ENCODE peak calls at places on chromosomes 5 and 9, in six cellular contexts. Q is hepatocyte, F is globus pallidus, A is GM12891, Y is AG09319, B is NCI-H748 treated with DMSO at 0.1 percent for 48 hours. L is an unnamed sample.

GRCh38 chr9:99296375-99296951 is 74.4 kb downstream of the SEC61B start:
- DNase-seq in Q (no peak), Y (no peak), F (peak), B (no peak), A (peak), L (peak)

GRCh38 chr9:70829591-70830265 is 291.7 kb downstream of the TRPM3 start:
- DNase-seq in Q (no peak), Y (no peak), B (no peak), F (no peak), A (no peak), L (peak)

GRCh38 chr5:178619390-178619789 is 7.5 kb downstream of the CLK4 start:
- DNase-seq in B (no peak), Q (no peak), Y (no peak), F (no peak), A (no peak), L (no peak)

GRCh38 chr5:172806897-172807672 is 27.0 kb upstream of the ERGIC1 start:
- DNase-seq in Y (no peak), F (peak), B (no peak), A (peak), Q (peak), L (peak)

GRCh38 chr5:54329731-54330709 is 19.6 kb upstream of the ARL15 start:
- DNase-seq in Q (peak), B (no peak), A (no peak), F (no peak), Y (peak), L (no peak)

GRCh38 chr5:57368010-57368409 is 114.6 kb downstream of the ACTBL2 start:
- DNase-seq in Y (no peak), Q (no peak), A (no peak), F (no peak), B (no peak), L (no peak)

GRCh38 chr5:59354811-59355210 is 538.7 kb downstream of the PDE4D start:
- DNase-seq in F (no peak), A (no peak), B (no peak), Q (no peak), Y (no peak), L (no peak)

GRCh38 chr9:69122391-69123141 is 51.5 kb upstream of the TJP2 start:
- DNase-seq in Y (no peak), Q (peak), A (peak), F (no peak), B (peak), L (peak)

GRCh38 chr9:16417101-16417500 is 453.4 kb downstream of the BNC2 start:
- DNase-seq in B (peak), A (no peak), F (no peak), Q (peak), Y (peak), L (peak)

GRCh38 chr5:161051920-161052500 is 200.0 kb upstream of the ATP10B start:
- DNase-seq in A (no peak), B (no peak), F (no peak), Q (no peak), Y (no peak), L (no peak)

GRCh38 chr9:94084314-94084713 is at the start of gene PTPDC1:
- DNase-seq in Q (peak), A (no peak), Y (peak), B (no peak), F (peak), L (peak)

GRCh38 chr9:110820378-110820777 is 151.8 kb downstream of the MUSK start:
- DNase-seq in F (peak), Y (no peak), A (no peak), B (no peak), Q (no peak), L (no peak)

L was measured in foreskin melanocyte.